ENCODE peak calls at places on chromosomes 6 and 20, in nine cellular contexts. One of them, this sample, is unnamed.

GRCh38 chr6:149153100-149153499 is 164.4 kb upstream of the TAB2 start:
- DNase-seq in neural progenitor cell: no peak
- DNase-seq in NCI-H2227 treated with DMSO at 0.1 percent for 48 hours: no peak
- DNase-seq in astrocyte of the spinal cord: no peak
- DNase-seq in LoVo: no peak
- DNase-seq in stimulated activated CD4-positive, alpha-beta T cell treated with anti-CD3 and anti-CD28 coated beads, Interleukin-12 subunit alpha, Interleukin-12 subunit beta, amount 100 ng/mL, for 24 hours: no peak
- DNase-seq in aorta: no peak
- DNase-seq in activated CD8-positive, alpha-beta memory T cell treated with anti-CD3 and anti-CD28 coated beads for 4 hours: no peak
- DNase-seq in GM13977: no peak
- DNase-seq in this sample: no peak

GRCh38 chr6:152648090-152648489 is 10.9 kb upstream of the SYNE1 start:
- DNase-seq in neural progenitor cell: no peak
- DNase-seq in NCI-H2227 treated with DMSO at 0.1 percent for 48 hours: no peak
- DNase-seq in astrocyte of the spinal cord: no peak
- DNase-seq in LoVo: no peak
- DNase-seq in stimulated activated CD4-positive, alpha-beta T cell treated with anti-CD3 and anti-CD28 coated beads, Interleukin-12 subunit alpha, Interleukin-12 subunit beta, amount 100 ng/mL, for 24 hours: no peak
- DNase-seq in aorta: no peak
- DNase-seq in activated CD8-positive, alpha-beta memory T cell treated with anti-CD3 and anti-CD28 coated beads for 4 hours: no peak
- DNase-seq in GM13977: no peak
- DNase-seq in this sample: no peak

GRCh38 chr6:111843347-111844147 is 29.7 kb downstream of the FYN start:
- DNase-seq in neural progenitor cell: no peak
- DNase-seq in NCI-H2227 treated with DMSO at 0.1 percent for 48 hours: no peak
- DNase-seq in astrocyte of the spinal cord: no peak
- DNase-seq in LoVo: no peak
- DNase-seq in stimulated activated CD4-positive, alpha-beta T cell treated with anti-CD3 and anti-CD28 coated beads, Interleukin-12 subunit alpha, Interleukin-12 subunit beta, amount 100 ng/mL, for 24 hours: no peak
- DNase-seq in aorta: no peak
- DNase-seq in activated CD8-positive, alpha-beta memory T cell treated with anti-CD3 and anti-CD28 coated beads for 4 hours: peak
- DNase-seq in GM13977: no peak
- DNase-seq in this sample: no peak

GRCh38 chr20:53399131-53399530 is 194.5 kb downstream of the ZNF217 start:
- DNase-seq in neural progenitor cell: no peak
- DNase-seq in NCI-H2227 treated with DMSO at 0.1 percent for 48 hours: no peak
- DNase-seq in astrocyte of the spinal cord: no peak
- DNase-seq in LoVo: no peak
- DNase-seq in stimulated activated CD4-positive, alpha-beta T cell treated with anti-CD3 and anti-CD28 coated beads, Interleukin-12 subunit alpha, Interleukin-12 subunit beta, amount 100 ng/mL, for 24 hours: no peak
- DNase-seq in aorta: no peak
- DNase-seq in activated CD8-positive, alpha-beta memory T cell treated with anti-CD3 and anti-CD28 coated beads for 4 hours: no peak
- DNase-seq in GM13977: no peak
- DNase-seq in this sample: no peak

GRCh38 chr6:683742-684440 is 9.0 kb downstream of the EXOC2 start:
- DNase-seq in neural progenitor cell: peak
- DNase-seq in NCI-H2227 treated with DMSO at 0.1 percent for 48 hours: peak
- DNase-seq in astrocyte of the spinal cord: peak
- DNase-seq in LoVo: no peak
- DNase-seq in stimulated activated CD4-positive, alpha-beta T cell treated with anti-CD3 and anti-CD28 coated beads, Interleukin-12 subunit alpha, Interleukin-12 subunit beta, amount 100 ng/mL, for 24 hours: no peak
- DNase-seq in aorta: no peak
- DNase-seq in activated CD8-positive, alpha-beta memory T cell treated with anti-CD3 and anti-CD28 coated beads for 4 hours: no peak
- DNase-seq in GM13977: no peak
- DNase-seq in this sample: no peak

GRCh38 chr20:48015136-48015925 is 230.1 kb upstream of the SULF2 start:
- DNase-seq in neural progenitor cell: no peak
- DNase-seq in NCI-H2227 treated with DMSO at 0.1 percent for 48 hours: no peak
- DNase-seq in astrocyte of the spinal cord: peak
- DNase-seq in LoVo: no peak
- DNase-seq in stimulated activated CD4-positive, alpha-beta T cell treated with anti-CD3 and anti-CD28 coated beads, Interleukin-12 subunit alpha, Interleukin-12 subunit beta, amount 100 ng/mL, for 24 hours: no peak
- DNase-seq in aorta: no peak
- DNase-seq in activated CD8-positive, alpha-beta memory T cell treated with anti-CD3 and anti-CD28 coated beads for 4 hours: no peak
- DNase-seq in GM13977: no peak
- DNase-seq in this sample: no peak

GRCh38 chr6:156971153-156971882 is 194.1 kb downstream of the ARID1B start:
- DNase-seq in neural progenitor cell: no peak
- DNase-seq in NCI-H2227 treated with DMSO at 0.1 percent for 48 hours: no peak
- DNase-seq in astrocyte of the spinal cord: no peak
- DNase-seq in LoVo: no peak
- DNase-seq in stimulated activated CD4-positive, alpha-beta T cell treated with anti-CD3 and anti-CD28 coated beads, Interleukin-12 subunit alpha, Interleukin-12 subunit beta, amount 100 ng/mL, for 24 hours: no peak
- DNase-seq in aorta: no peak
- DNase-seq in activated CD8-positive, alpha-beta memory T cell treated with anti-CD3 and anti-CD28 coated beads for 4 hours: no peak
- DNase-seq in GM13977: no peak
- DNase-seq in this sample: no peak

GRCh38 chr6:52725133-52725529 is 38.1 kb downstream of the GSTA2 start:
- DNase-seq in neural progenitor cell: no peak
- DNase-seq in NCI-H2227 treated with DMSO at 0.1 percent for 48 hours: no peak
- DNase-seq in astrocyte of the spinal cord: no peak
- DNase-seq in LoVo: no peak
- DNase-seq in stimulated activated CD4-positive, alpha-beta T cell treated with anti-CD3 and anti-CD28 coated beads, Interleukin-12 subunit alpha, Interleukin-12 subunit beta, amount 100 ng/mL, for 24 hours: no peak
- DNase-seq in aorta: no peak
- DNase-seq in activated CD8-positive, alpha-beta memory T cell treated with anti-CD3 and anti-CD28 coated beads for 4 hours: no peak
- DNase-seq in GM13977: no peak
- DNase-seq in this sample: peak

GRCh38 chr20:53901064-53901463 is 169.3 kb downstream of the BCAS1 start:
- DNase-seq in neural progenitor cell: no peak
- DNase-seq in NCI-H2227 treated with DMSO at 0.1 percent for 48 hours: no peak
- DNase-seq in astrocyte of the spinal cord: peak
- DNase-seq in LoVo: peak
- DNase-seq in stimulated activated CD4-positive, alpha-beta T cell treated with anti-CD3 and anti-CD28 coated beads, Interleukin-12 subunit alpha, Interleukin-12 subunit beta, amount 100 ng/mL, for 24 hours: no peak
- DNase-seq in aorta: no peak
- DNase-seq in activated CD8-positive, alpha-beta memory T cell treated with anti-CD3 and anti-CD28 coated beads for 4 hours: no peak
- DNase-seq in GM13977: no peak
- DNase-seq in this sample: no peak

GRCh38 chr6:5277589-5277988 is 16.3 kb downstream of the FARS2 start:
- DNase-seq in neural progenitor cell: no peak
- DNase-seq in NCI-H2227 treated with DMSO at 0.1 percent for 48 hours: no peak
- DNase-seq in astrocyte of the spinal cord: no peak
- DNase-seq in LoVo: no peak
- DNase-seq in stimulated activated CD4-positive, alpha-beta T cell treated with anti-CD3 and anti-CD28 coated beads, Interleukin-12 subunit alpha, Interleukin-12 subunit beta, amount 100 ng/mL, for 24 hours: no peak
- DNase-seq in aorta: no peak
- DNase-seq in activated CD8-positive, alpha-beta memory T cell treated with anti-CD3 and anti-CD28 coated beads for 4 hours: no peak
- DNase-seq in GM13977: no peak
- DNase-seq in this sample: no peak

GRCh38 chr6:39189915-39190544 is 39.2 kb downstream of the KCNK5 start:
- DNase-seq in neural progenitor cell: peak
- DNase-seq in NCI-H2227 treated with DMSO at 0.1 percent for 48 hours: no peak
- DNase-seq in astrocyte of the spinal cord: no peak
- DNase-seq in LoVo: no peak
- DNase-seq in stimulated activated CD4-positive, alpha-beta T cell treated with anti-CD3 and anti-CD28 coated beads, Interleukin-12 subunit alpha, Interleukin-12 subunit beta, amount 100 ng/mL, for 24 hours: no peak
- DNase-seq in aorta: peak
- DNase-seq in activated CD8-positive, alpha-beta memory T cell treated with anti-CD3 and anti-CD28 coated beads for 4 hours: no peak
- DNase-seq in GM13977: peak
- DNase-seq in this sample: peak

GRCh38 chr20:10794765-10795164 is 121.0 kb upstream of the JAG1 start:
- DNase-seq in neural progenitor cell: no peak
- DNase-seq in NCI-H2227 treated with DMSO at 0.1 percent for 48 hours: no peak
- DNase-seq in astrocyte of the spinal cord: no peak
- DNase-seq in LoVo: no peak
- DNase-seq in stimulated activated CD4-positive, alpha-beta T cell treated with anti-CD3 and anti-CD28 coated beads, Interleukin-12 subunit alpha, Interleukin-12 subunit beta, amount 100 ng/mL, for 24 hours: no peak
- DNase-seq in aorta: no peak
- DNase-seq in activated CD8-positive, alpha-beta memory T cell treated with anti-CD3 and anti-CD28 coated beads for 4 hours: no peak
- DNase-seq in GM13977: no peak
- DNase-seq in this sample: no peak

GRCh38 chr6:122712093-122712863 is 67.2 kb upstream of the FABP7 start:
- DNase-seq in neural progenitor cell: no peak
- DNase-seq in NCI-H2227 treated with DMSO at 0.1 percent for 48 hours: no peak
- DNase-seq in astrocyte of the spinal cord: peak
- DNase-seq in LoVo: no peak
- DNase-seq in stimulated activated CD4-positive, alpha-beta T cell treated with anti-CD3 and anti-CD28 coated beads, Interleukin-12 subunit alpha, Interleukin-12 subunit beta, amount 100 ng/mL, for 24 hours: no peak
- DNase-seq in aorta: no peak
- DNase-seq in activated CD8-positive, alpha-beta memory T cell treated with anti-CD3 and anti-CD28 coated beads for 4 hours: no peak
- DNase-seq in GM13977: no peak
- DNase-seq in this sample: no peak

GRCh38 chr6:148457137-148457842 is 114.7 kb downstream of the SASH1 start:
- DNase-seq in neural progenitor cell: no peak
- DNase-seq in NCI-H2227 treated with DMSO at 0.1 percent for 48 hours: no peak
- DNase-seq in astrocyte of the spinal cord: peak
- DNase-seq in LoVo: no peak
- DNase-seq in stimulated activated CD4-positive, alpha-beta T cell treated with anti-CD3 and anti-CD28 coated beads, Interleukin-12 subunit alpha, Interleukin-12 subunit beta, amount 100 ng/mL, for 24 hours: no peak
- DNase-seq in aorta: no peak
- DNase-seq in activated CD8-positive, alpha-beta memory T cell treated with anti-CD3 and anti-CD28 coated beads for 4 hours: no peak
- DNase-seq in GM13977: no peak
- DNase-seq in this sample: no peak

GRCh38 chr6:35078226-35078850 is 62.8 kb downstream of the TCP11 start:
- DNase-seq in neural progenitor cell: no peak
- DNase-seq in NCI-H2227 treated with DMSO at 0.1 percent for 48 hours: no peak
- DNase-seq in astrocyte of the spinal cord: no peak
- DNase-seq in LoVo: no peak
- DNase-seq in stimulated activated CD4-positive, alpha-beta T cell treated with anti-CD3 and anti-CD28 coated beads, Interleukin-12 subunit alpha, Interleukin-12 subunit beta, amount 100 ng/mL, for 24 hours: no peak
- DNase-seq in aorta: peak
- DNase-seq in activated CD8-positive, alpha-beta memory T cell treated with anti-CD3 and anti-CD28 coated beads for 4 hours: no peak
- DNase-seq in GM13977: no peak
- DNase-seq in this sample: no peak

GRCh38 chr6:90093558-90094073 is 199.3 kb downstream of the GJA10 start:
- DNase-seq in neural progenitor cell: no peak
- DNase-seq in NCI-H2227 treated with DMSO at 0.1 percent for 48 hours: no peak
- DNase-seq in astrocyte of the spinal cord: no peak
- DNase-seq in LoVo: no peak
- DNase-seq in stimulated activated CD4-positive, alpha-beta T cell treated with anti-CD3 and anti-CD28 coated beads, Interleukin-12 subunit alpha, Interleukin-12 subunit beta, amount 100 ng/mL, for 24 hours: no peak
- DNase-seq in aorta: no peak
- DNase-seq in activated CD8-positive, alpha-beta memory T cell treated with anti-CD3 and anti-CD28 coated beads for 4 hours: no peak
- DNase-seq in GM13977: no peak
- DNase-seq in this sample: no peak

GRCh38 chr6:118725944-118726343 is 74.6 kb upstream of the CEP85L start:
- DNase-seq in neural progenitor cell: no peak
- DNase-seq in NCI-H2227 treated with DMSO at 0.1 percent for 48 hours: no peak
- DNase-seq in astrocyte of the spinal cord: no peak
- DNase-seq in LoVo: no peak
- DNase-seq in stimulated activated CD4-positive, alpha-beta T cell treated with anti-CD3 and anti-CD28 coated beads, Interleukin-12 subunit alpha, Interleukin-12 subunit beta, amount 100 ng/mL, for 24 hours: peak
- DNase-seq in aorta: no peak
- DNase-seq in activated CD8-positive, alpha-beta memory T cell treated with anti-CD3 and anti-CD28 coated beads for 4 hours: peak
- DNase-seq in GM13977: no peak
- DNase-seq in this sample: no peak

GRCh38 chr6:47135772-47136171 is 93.6 kb upstream of the ADGRF1 start:
- DNase-seq in neural progenitor cell: no peak
- DNase-seq in NCI-H2227 treated with DMSO at 0.1 percent for 48 hours: no peak
- DNase-seq in astrocyte of the spinal cord: peak
- DNase-seq in LoVo: peak
- DNase-seq in stimulated activated CD4-positive, alpha-beta T cell treated with anti-CD3 and anti-CD28 coated beads, Interleukin-12 subunit alpha, Interleukin-12 subunit beta, amount 100 ng/mL, for 24 hours: no peak
- DNase-seq in aorta: no peak
- DNase-seq in activated CD8-positive, alpha-beta memory T cell treated with anti-CD3 and anti-CD28 coated beads for 4 hours: no peak
- DNase-seq in GM13977: no peak
- DNase-seq in this sample: no peak

GRCh38 chr20:17758010-17758409 is 58.2 kb downstream of the BANF2 start:
- DNase-seq in neural progenitor cell: no peak
- DNase-seq in NCI-H2227 treated with DMSO at 0.1 percent for 48 hours: no peak
- DNase-seq in astrocyte of the spinal cord: no peak
- DNase-seq in LoVo: no peak
- DNase-seq in stimulated activated CD4-positive, alpha-beta T cell treated with anti-CD3 and anti-CD28 coated beads, Interleukin-12 subunit alpha, Interleukin-12 subunit beta, amount 100 ng/mL, for 24 hours: no peak
- DNase-seq in aorta: no peak
- DNase-seq in activated CD8-positive, alpha-beta memory T cell treated with anti-CD3 and anti-CD28 coated beads for 4 hours: no peak
- DNase-seq in GM13977: no peak
- DNase-seq in this sample: no peak

GRCh38 chr20:52824494-52825216 is 147.5 kb upstream of the TSHZ2 start:
- DNase-seq in neural progenitor cell: no peak
- DNase-seq in NCI-H2227 treated with DMSO at 0.1 percent for 48 hours: no peak
- DNase-seq in astrocyte of the spinal cord: no peak
- DNase-seq in LoVo: no peak
- DNase-seq in stimulated activated CD4-positive, alpha-beta T cell treated with anti-CD3 and anti-CD28 coated beads, Interleukin-12 subunit alpha, Interleukin-12 subunit beta, amount 100 ng/mL, for 24 hours: no peak
- DNase-seq in aorta: no peak
- DNase-seq in activated CD8-positive, alpha-beta memory T cell treated with anti-CD3 and anti-CD28 coated beads for 4 hours: no peak
- DNase-seq in GM13977: no peak
- DNase-seq in this sample: no peak

GRCh38 chr20:9269280-9269971 is 200.5 kb downstream of the PLCB4 start:
- DNase-seq in neural progenitor cell: no peak
- DNase-seq in NCI-H2227 treated with DMSO at 0.1 percent for 48 hours: no peak
- DNase-seq in astrocyte of the spinal cord: peak
- DNase-seq in LoVo: no peak
- DNase-seq in stimulated activated CD4-positive, alpha-beta T cell treated with anti-CD3 and anti-CD28 coated beads, Interleukin-12 subunit alpha, Interleukin-12 subunit beta, amount 100 ng/mL, for 24 hours: no peak
- DNase-seq in aorta: no peak
- DNase-seq in activated CD8-positive, alpha-beta memory T cell treated with anti-CD3 and anti-CD28 coated beads for 4 hours: no peak
- DNase-seq in GM13977: no peak
- DNase-seq in this sample: no peak

GRCh38 chr6:37690964-37691735 is 6.5 kb downstream of the MDGA1 start:
- DNase-seq in neural progenitor cell: no peak
- DNase-seq in NCI-H2227 treated with DMSO at 0.1 percent for 48 hours: no peak
- DNase-seq in astrocyte of the spinal cord: peak
- DNase-seq in LoVo: no peak
- DNase-seq in stimulated activated CD4-positive, alpha-beta T cell treated with anti-CD3 and anti-CD28 coated beads, Interleukin-12 subunit alpha, Interleukin-12 subunit beta, amount 100 ng/mL, for 24 hours: no peak
- DNase-seq in aorta: no peak
- DNase-seq in activated CD8-positive, alpha-beta memory T cell treated with anti-CD3 and anti-CD28 coated beads for 4 hours: no peak
- DNase-seq in GM13977: no peak
- DNase-seq in this sample: no peak

GRCh38 chr6:78427386-78427785 is 440.0 kb upstream of the IRAK1BP1 start:
- DNase-seq in neural progenitor cell: no peak
- DNase-seq in NCI-H2227 treated with DMSO at 0.1 percent for 48 hours: no peak
- DNase-seq in astrocyte of the spinal cord: no peak
- DNase-seq in LoVo: no peak
- DNase-seq in stimulated activated CD4-positive, alpha-beta T cell treated with anti-CD3 and anti-CD28 coated beads, Interleukin-12 subunit alpha, Interleukin-12 subunit beta, amount 100 ng/mL, for 24 hours: no peak
- DNase-seq in aorta: no peak
- DNase-seq in activated CD8-positive, alpha-beta memory T cell treated with anti-CD3 and anti-CD28 coated beads for 4 hours: no peak
- DNase-seq in GM13977: no peak
- DNase-seq in this sample: no peak